ENCODE peak calls at places on chromosomes 5 and 9, in seven cellular contexts. F, T, A, V, P, R and X are unnamed samples.

GRCh38 chr9:121240394-121241145 is 27.4 kb upstream of the GSN start:
- DNase-seq in F (no peak), A (no peak), V (no peak), T (peak), P (no peak), R (no peak), X (no peak)

GRCh38 chr9:28456886-28457285 is 883.6 kb upstream of the C9orf72 start:
- DNase-seq in P (no peak), V (no peak), R (peak), F (no peak), A (no peak), T (no peak), X (no peak)

GRCh38 chr9:127244609-127245601 is 19.7 kb upstream of the GARNL3 start:
- DNase-seq in A (peak), V (peak), T (peak), R (peak), P (peak), F (peak), X (peak)

GRCh38 chr5:118882666-118883065 is 105.7 kb downstream of the DTWD2 start:
- DNase-seq in P (no peak), V (no peak), A (peak), T (no peak), R (no peak), F (no peak), X (peak)

GRCh38 chr5:82100303-82101077 is 128.7 kb downstream of the ATG10 start:
- DNase-seq in P (no peak), T (peak), A (peak), V (no peak), F (no peak), R (peak), X (peak)

GRCh38 chr5:65830856-65831255 is 95.5 kb upstream of the ERBIN start:
- DNase-seq in A (no peak), P (no peak), F (peak), R (no peak), V (no peak), T (no peak), X (peak)

GRCh38 chr5:133370281-133370890 is 242.0 kb downstream of the FSTL4 start:
- DNase-seq in F (no peak), A (no peak), R (no peak), T (no peak), P (no peak), V (no peak), X (no peak)

GRCh38 chr9:14314424-14314928 is 535 bp upstream of the NFIB start:
- DNase-seq in P (no peak), V (peak), A (peak), T (peak), R (peak), F (no peak), X (peak)

GRCh38 chr5:159185773-159186172 is 23.6 kb downstream of the RNF145 start:
- DNase-seq in V (no peak), P (no peak), F (no peak), T (no peak), A (no peak), R (no peak), X (no peak)

GRCh38 chr5:66223637-66224036 is 79.5 kb downstream of the SREK1 start:
- DNase-seq in V (peak), F (no peak), R (no peak), A (no peak), P (no peak), T (no peak), X (peak)

GRCh38 chr9:134243778-134244467 is 79.6 kb upstream of the RNU6ATAC start:
- DNase-seq in P (no peak), V (peak), R (peak), F (no peak), T (peak), A (no peak), X (no peak)

GRCh38 chr5:42494414-42494813 is 71.2 kb downstream of the GHR start:
- DNase-seq in F (no peak), A (no peak), V (peak), R (peak), P (no peak), T (peak), X (peak)

GRCh38 chr5:1182633-1183423 is 18.6 kb upstream of the SLC6A19 start:
- DNase-seq in T (no peak), V (no peak), F (no peak), A (no peak), R (no peak), P (no peak), X (no peak)

GRCh38 chr9:88478236-88478635 is 56.7 kb upstream of the NXNL2 start:
- DNase-seq in V (no peak), P (no peak), F (no peak), T (peak), A (no peak), R (no peak), X (no peak)

GRCh38 chr5:160929343-160929742 is 77.3 kb upstream of the ATP10B start:
- DNase-seq in F (no peak), R (no peak), V (no peak), P (no peak), A (no peak), T (no peak), X (no peak)

GRCh38 chr9:20512106-20512505 is 110.2 kb downstream of the MLLT3 start:
- DNase-seq in A (no peak), F (no peak), T (peak), R (peak), P (no peak), V (peak), X (no peak)

GRCh38 chr9:8653855-8654254 is 854.3 kb upstream of the DMAC1 start:
- DNase-seq in T (no peak), A (no peak), F (no peak), P (no peak), R (no peak), V (no peak), X (no peak)

GRCh38 chr5:82312373-82312856 is 34.3 kb upstream of the RPS23 start:
- DNase-seq in A (peak), V (peak), P (peak), R (peak), T (peak), F (peak), X (peak)

GRCh38 chr5:152105085-152105484 is 180.4 kb upstream of the GLRA1 start:
- DNase-seq in P (no peak), F (no peak), A (no peak), V (no peak), R (no peak), T (no peak), X (no peak)

GRCh38 chr5:446066-446725 is 3.2 kb downstream of the EXOC3 start:
- DNase-seq in F (no peak), P (no peak), A (peak), T (no peak), V (peak), R (no peak), X (no peak)

GRCh38 chr9:134730761-134731496 is 89.3 kb downstream of the COL5A1 start:
- DNase-seq in T (no peak), P (no peak), A (no peak), F (no peak), R (no peak), V (no peak), X (no peak)

GRCh38 chr5:142287096-142287972 is 37.5 kb downstream of the SPRY4 start:
- DNase-seq in T (no peak), A (no peak), F (no peak), R (peak), P (no peak), V (no peak), X (peak)

DNA sequence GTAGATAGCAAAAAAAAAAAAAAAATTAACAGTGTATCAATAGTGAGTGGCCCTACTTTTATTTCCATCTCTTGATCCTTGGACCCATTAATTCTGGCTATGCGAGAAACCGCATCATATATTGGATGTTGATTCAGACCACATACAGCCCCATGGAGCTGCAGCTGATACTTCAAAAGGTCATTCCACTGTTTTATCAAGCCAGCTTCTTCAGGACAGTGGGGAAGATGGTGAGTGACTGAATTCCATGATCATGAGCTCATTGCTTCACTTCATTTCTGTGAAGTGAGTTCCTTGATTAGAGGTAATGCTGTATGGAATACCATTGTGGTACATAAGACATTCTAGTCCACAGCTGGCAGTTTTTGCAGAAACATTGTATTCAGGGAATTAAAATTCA is 222.9 kb upstream of the MEF2C start:
- DNase-seq in F (no peak), A (no peak), R (no peak), T (no peak), V (peak), P (no peak), X (peak)
- H2AK5ac ChIP-seq in F (no peak), A (no peak), R (no peak), T (no peak), V (no peak), P (no peak), X (no peak)

GRCh38 chr9:95796029-95796428 is 79.5 kb upstream of the ERCC6L2 start:
- DNase-seq in F (no peak), R (no peak), P (no peak), T (no peak), V (no peak), A (no peak), X (no peak)

GRCh38 chr9:95791695-95792094 is 83.8 kb upstream of the ERCC6L2 start:
- DNase-seq in P (no peak), R (no peak), V (no peak), T (no peak), A (no peak), F (no peak), X (no peak)

GRCh38 chr9:95788486-95789110 is 86.9 kb upstream of the ERCC6L2 start:
- DNase-seq in P (no peak), R (no peak), F (no peak), T (no peak), A (no peak), V (no peak), X (no peak)

DNA sequence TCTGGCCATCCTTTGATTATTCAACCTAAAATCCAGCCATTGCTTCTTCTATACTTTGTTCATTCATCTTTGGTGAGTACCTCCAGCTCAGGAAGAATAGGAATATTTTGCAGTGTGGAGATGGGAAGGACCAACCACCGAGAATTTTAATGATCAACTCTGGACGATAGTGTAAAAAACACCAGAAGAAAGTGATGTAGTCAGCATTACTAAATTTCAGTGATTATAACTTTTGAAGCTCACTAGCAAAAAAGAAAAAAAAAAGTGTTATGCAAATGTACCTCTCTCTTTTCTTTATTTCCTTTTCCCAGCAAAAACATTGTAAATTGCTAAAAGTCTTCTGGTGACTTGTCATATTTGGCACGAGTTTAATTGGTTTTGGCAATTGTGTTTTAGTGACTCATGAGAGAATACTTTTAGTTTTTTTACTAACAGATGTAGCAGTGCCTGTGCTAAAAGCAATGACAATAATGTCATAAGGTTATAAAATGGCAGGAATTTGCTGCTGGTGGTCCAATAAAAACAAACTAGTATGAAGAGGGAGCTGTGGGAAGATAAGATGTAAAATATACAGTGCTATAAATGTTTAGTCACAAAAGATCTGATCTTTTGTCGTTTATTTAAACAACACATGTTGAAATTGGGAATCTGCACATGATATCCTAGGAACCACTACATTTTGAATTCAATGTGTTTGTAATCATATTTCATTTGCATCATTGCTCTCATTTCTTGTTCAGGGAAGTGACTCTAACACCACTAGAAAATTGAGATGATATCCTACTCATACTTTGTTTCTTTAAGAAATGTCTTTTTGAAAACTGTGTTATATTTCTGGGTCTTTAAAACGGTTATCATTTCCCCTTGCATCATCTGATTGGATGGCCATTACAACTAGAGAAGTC is 81.3 kb upstream of the ERCC6L2 start:
- DNase-seq in T (peak), P (no peak), V (no peak), A (no peak), R (peak), F (no peak), X (no peak)
- H3K27ac ChIP-seq in T (peak), P (no peak), V (no peak), A (no peak), R (peak), F (no peak), X (no peak)

GRCh38 chr5:150836703-150837102 is 9.6 kb upstream of the IRGM start:
- DNase-seq in T (no peak), R (no peak), A (peak), V (peak), P (no peak), F (no peak), X (peak)
- H4K8ac ChIP-seq in T (no peak), R (no peak), A (no peak), V (no peak), P (no peak), F (no peak), X (no peak)

GRCh38 chr9:112753725-112754124 is 3.2 kb downstream of the SNX30 start:
- DNase-seq in V (no peak), F (no peak), R (peak), P (no peak), A (no peak), T (peak), X (peak)
- H2AK5ac ChIP-seq in V (no peak), F (no peak), R (peak), P (no peak), A (no peak), T (peak), X (no peak)

DNA sequence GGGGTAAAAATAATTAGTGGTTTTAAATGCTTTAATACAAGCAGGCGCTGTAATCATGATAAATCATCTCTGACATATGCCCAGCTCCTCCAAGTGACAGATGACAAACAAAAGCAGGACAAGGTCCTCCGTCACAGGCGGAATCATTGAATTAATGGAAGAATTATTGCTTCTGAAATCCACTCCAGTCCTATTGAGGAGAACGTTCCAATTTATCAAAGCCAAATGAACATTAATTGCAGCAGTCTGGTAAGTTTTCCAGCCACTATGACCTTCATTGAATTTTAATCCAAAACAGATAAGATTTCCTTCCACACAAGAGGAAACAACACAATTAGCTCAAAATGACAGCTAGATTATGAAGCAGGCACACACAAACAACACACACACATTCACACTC is 136.8 kb downstream of the ASTN2 start:
- DNase-seq in T (no peak), V (no peak), P (no peak), F (no peak), A (no peak), R (no peak), X (no peak)
- H3K27ac ChIP-seq in T (no peak), V (no peak), P (no peak), F (no peak), A (no peak), R (no peak), X (no peak)

GRCh38 chr5:93371893-93372292 is 209.1 kb downstream of the NR2F1-AS1 start:
- DNase-seq in R (no peak), V (no peak), A (no peak), F (no peak), P (no peak), T (no peak), X (no peak)
- H4K8ac ChIP-seq in R (no peak), V (no peak), A (no peak), F (no peak), P (no peak), T (no peak), X (no peak)

GRCh38 chr9:138037140-138037539 is 159.6 kb downstream of the CACNA1B start:
- DNase-seq in F (no peak), V (no peak), R (no peak), P (no peak), T (no peak), A (no peak), X (no peak)
- H2AK5ac ChIP-seq in F (no peak), V (no peak), R (no peak), P (no peak), T (no peak), A (no peak), X (no peak)

GRCh38 chr9:12784461-12785250 is 9.8 kb downstream of the LURAP1L start:
- DNase-seq in A (no peak), P (no peak), F (no peak), R (peak), V (peak), T (peak), X (peak)
- H3K27ac ChIP-seq in A (no peak), P (no peak), F (no peak), R (peak), V (peak), T (peak), X (no peak)